ENCODE peak calls at places on chromosomes 12 and 14, in seven cellular contexts. One of them, this sample, is unnamed.

GRCh38 chr12:108468149-108468968 is 46.7 kb upstream of the FICD start:
- DNase-seq in GM23248: peak; percentile 56
- DNase-seq in GM23338: peak; percentile 84
- DNase-seq in hepatocyte: peak; percentile 75
- DNase-seq in neural progenitor cell: peak; percentile 81
- DNase-seq in MM.1S: peak; percentile 67
- DNase-seq in HCT116: no peak
- DNase-seq in this sample: peak; percentile 68

GRCh38 chr14:41349289-41349910 is 257.3 kb upstream of the LRFN5 start:
- DNase-seq in neural progenitor cell: no peak
- DNase-seq in GM23248: no peak
- DNase-seq in hepatocyte: no peak
- DNase-seq in GM23338: no peak
- DNase-seq in HCT116: no peak
- DNase-seq in MM.1S: no peak
- DNase-seq in this sample: no peak

GRCh38 chr12:43148711-43149110 is 403.3 kb downstream of the ADAMTS20 start:
- DNase-seq in MM.1S: no peak
- DNase-seq in GM23248: peak; percentile 22
- DNase-seq in HCT116: no peak
- DNase-seq in neural progenitor cell: no peak
- DNase-seq in hepatocyte: no peak
- DNase-seq in GM23338: no peak
- DNase-seq in this sample: no peak

GRCh38 chr12:21296751-21297406 is 37.8 kb downstream of the SLCO1A2 start:
- DNase-seq in MM.1S: peak; percentile 15
- DNase-seq in GM23248: peak; percentile 49
- DNase-seq in neural progenitor cell: peak; percentile 19
- DNase-seq in GM23338: peak; percentile 43
- DNase-seq in hepatocyte: peak; percentile 18
- DNase-seq in HCT116: no peak
- DNase-seq in this sample: peak; percentile 19

GRCh38 chr12:43847427-43847826 is 11.5 kb downstream of the TMEM117 start:
- DNase-seq in HCT116: no peak
- DNase-seq in GM23248: peak; percentile 75
- DNase-seq in GM23338: no peak
- DNase-seq in MM.1S: no peak
- DNase-seq in hepatocyte: no peak
- DNase-seq in neural progenitor cell: no peak
- DNase-seq in this sample: peak; percentile 89

GRCh38 chr12:87827638-87828264 is 201.4 kb downstream of the C12orf50 start:
- DNase-seq in neural progenitor cell: no peak
- DNase-seq in GM23248: peak; percentile 40
- DNase-seq in hepatocyte: peak; percentile 39
- DNase-seq in GM23338: no peak
- DNase-seq in MM.1S: no peak
- DNase-seq in HCT116: peak; percentile 64
- DNase-seq in this sample: peak; percentile 76

GRCh38 chr12:74317078-74317581 is 220.5 kb upstream of the ATXN7L3B start:
- DNase-seq in neural progenitor cell: peak; percentile 60
- DNase-seq in hepatocyte: peak; percentile 71
- DNase-seq in GM23338: peak; percentile 74
- DNase-seq in MM.1S: peak; percentile 20
- DNase-seq in HCT116: no peak
- DNase-seq in GM23248: no peak
- DNase-seq in this sample: peak; percentile 72

GRCh38 chr12:77163068-77163810 is 97.9 kb upstream of the E2F7 start:
- DNase-seq in neural progenitor cell: no peak
- DNase-seq in hepatocyte: no peak
- DNase-seq in GM23248: peak; percentile 27
- DNase-seq in HCT116: no peak
- DNase-seq in MM.1S: no peak
- DNase-seq in GM23338: no peak
- DNase-seq in this sample: no peak

GRCh38 chr12:108854453-108855283 is 2.7 kb downstream of the SSH1 start:
- DNase-seq in neural progenitor cell: no peak
- DNase-seq in hepatocyte: peak; percentile 43
- DNase-seq in HCT116: peak; percentile 98
- DNase-seq in GM23338: no peak
- DNase-seq in MM.1S: no peak
- DNase-seq in GM23248: peak; percentile 97
- DNase-seq in this sample: peak; percentile 87

GRCh38 chr12:52672321-52672933 is 7.8 kb downstream of the KRT1 start:
- DNase-seq in HCT116: peak; percentile 27
- DNase-seq in neural progenitor cell: no peak
- DNase-seq in hepatocyte: no peak
- DNase-seq in GM23338: no peak
- DNase-seq in MM.1S: no peak
- DNase-seq in GM23248: no peak
- DNase-seq in this sample: peak; percentile 10

GRCh38 chr14:103273145-103273846 is 60.7 kb upstream of the EIF5 start:
- DNase-seq in GM23248: peak; percentile 23
- DNase-seq in GM23338: peak; percentile 57
- DNase-seq in neural progenitor cell: no peak
- DNase-seq in hepatocyte: no peak
- DNase-seq in HCT116: no peak
- DNase-seq in MM.1S: no peak
- DNase-seq in this sample: no peak

GRCh38 chr14:103271189-103271588 is 62.8 kb upstream of the EIF5 start:
- DNase-seq in hepatocyte: no peak
- DNase-seq in HCT116: no peak
- DNase-seq in neural progenitor cell: no peak
- DNase-seq in GM23338: no peak
- DNase-seq in GM23248: no peak
- DNase-seq in MM.1S: no peak
- DNase-seq in this sample: no peak

GRCh38 chr14:103279129-103280025 is 54.7 kb upstream of the EIF5 start:
- DNase-seq in hepatocyte: no peak
- DNase-seq in HCT116: no peak
- DNase-seq in MM.1S: no peak
- DNase-seq in GM23338: peak; percentile 63
- DNase-seq in GM23248: peak; percentile 51
- DNase-seq in neural progenitor cell: peak; percentile 42
- DNase-seq in this sample: no peak

GRCh38 chr14:103275000-103275399 is 59.0 kb upstream of the EIF5 start:
- DNase-seq in GM23248: no peak
- DNase-seq in neural progenitor cell: no peak
- DNase-seq in hepatocyte: no peak
- DNase-seq in GM23338: no peak
- DNase-seq in HCT116: no peak
- DNase-seq in MM.1S: no peak
- DNase-seq in this sample: no peak

GRCh38 chr14:103273847-103274615 is 60.0 kb upstream of the EIF5 start:
- DNase-seq in HCT116: no peak
- DNase-seq in hepatocyte: no peak
- DNase-seq in neural progenitor cell: no peak
- DNase-seq in GM23248: no peak
- DNase-seq in MM.1S: no peak
- DNase-seq in GM23338: peak; percentile 39
- DNase-seq in this sample: no peak
- TF ChIP-seq EZH2 in HCT116: no peak
- TF ChIP-seq EZH2 in hepatocyte: no peak
- TF ChIP-seq EZH2 in neural progenitor cell: no peak
- TF ChIP-seq EZH2 in GM23248: no peak
- TF ChIP-seq EZH2 in MM.1S: no peak
- TF ChIP-seq EZH2 in GM23338: peak; percentile 61
- TF ChIP-seq EZH2 in this sample: no peak

GRCh38 chr14:23061995-23062394 is 4.7 kb upstream of the CDH24 start:
- DNase-seq in GM23248: peak; percentile 89
- DNase-seq in GM23338: no peak
- DNase-seq in neural progenitor cell: no peak
- DNase-seq in hepatocyte: peak; percentile 83
- DNase-seq in HCT116: peak; percentile 60
- DNase-seq in MM.1S: no peak
- DNase-seq in this sample: peak; percentile 96
- TF ChIP-seq EZH2phosphoT487 in GM23248: no peak
- TF ChIP-seq EZH2phosphoT487 in GM23338: no peak
- TF ChIP-seq EZH2phosphoT487 in neural progenitor cell: no peak
- TF ChIP-seq EZH2phosphoT487 in hepatocyte: no peak
- TF ChIP-seq EZH2phosphoT487 in HCT116: no peak
- TF ChIP-seq EZH2phosphoT487 in MM.1S: no peak
- TF ChIP-seq EZH2phosphoT487 in this sample: no peak

DNA sequence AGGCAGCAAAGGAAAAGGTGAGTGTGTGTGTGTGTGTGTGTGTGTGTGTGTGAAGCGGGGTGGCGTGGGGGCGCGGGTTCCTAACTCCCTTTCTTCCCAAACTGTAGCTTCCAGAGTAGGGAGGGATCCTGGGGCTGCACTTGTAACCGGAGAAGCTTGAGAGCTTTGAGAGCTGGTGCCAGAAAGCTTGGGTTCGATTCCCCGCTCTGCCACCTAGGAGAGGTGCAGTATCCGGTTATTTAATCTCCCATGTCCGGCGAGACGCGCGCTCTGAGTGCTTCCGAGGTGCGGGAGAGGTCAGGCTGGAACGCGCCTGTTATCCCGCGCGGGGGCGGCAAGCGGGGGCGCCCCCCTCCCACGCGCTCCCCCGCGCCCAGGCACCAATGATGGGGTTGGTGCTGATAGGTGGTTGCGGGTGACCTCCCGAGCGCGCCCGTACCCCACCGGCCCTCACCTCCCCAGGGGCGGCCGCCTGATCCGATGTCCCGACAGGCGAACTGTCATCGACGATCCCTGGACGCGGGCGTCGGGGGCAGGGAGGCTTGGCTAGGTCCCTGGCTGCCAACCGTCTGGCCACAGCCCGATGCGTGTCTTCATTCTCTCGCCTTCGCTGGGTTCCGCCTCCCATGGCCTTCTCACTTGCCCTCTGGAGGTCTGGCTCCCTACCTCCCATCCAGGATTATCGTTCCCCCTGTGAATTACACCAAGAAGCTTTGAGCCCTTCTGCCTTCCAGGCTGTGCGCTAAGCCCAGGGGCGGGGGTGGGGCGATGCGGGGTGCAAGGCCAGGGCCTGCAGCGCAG is 7.4 kb upstream of the RACGAP1 start:
- DNase-seq in GM23338: peak; percentile 74
- DNase-seq in HCT116: no peak
- DNase-seq in neural progenitor cell: peak; percentile 68
- DNase-seq in hepatocyte: no peak
- DNase-seq in MM.1S: no peak
- DNase-seq in GM23248: peak; percentile 44
- DNase-seq in this sample: no peak
- TF ChIP-seq EZH2 in GM23338: no peak
- TF ChIP-seq EZH2 in HCT116: no peak
- TF ChIP-seq EZH2 in neural progenitor cell: no peak
- TF ChIP-seq EZH2 in hepatocyte: no peak
- TF ChIP-seq EZH2 in MM.1S: no peak
- TF ChIP-seq EZH2 in GM23248: no peak
- TF ChIP-seq EZH2 in this sample: no peak

GRCh38 chr14:90626550-90626949 is 189.7 kb downstream of the TTC7B start:
- DNase-seq in hepatocyte: no peak
- DNase-seq in GM23248: no peak
- DNase-seq in HCT116: no peak
- DNase-seq in GM23338: no peak
- DNase-seq in neural progenitor cell: no peak
- DNase-seq in MM.1S: no peak
- DNase-seq in this sample: no peak

GRCh38 chr14:90624228-90624627 is 192.0 kb downstream of the TTC7B start:
- DNase-seq in HCT116: peak; percentile 42
- DNase-seq in GM23338: no peak
- DNase-seq in neural progenitor cell: no peak
- DNase-seq in hepatocyte: no peak
- DNase-seq in MM.1S: no peak
- DNase-seq in GM23248: peak; percentile 58
- DNase-seq in this sample: peak; percentile 82

GRCh38 chr14:90624732-90625444 is 191.3 kb downstream of the TTC7B start:
- DNase-seq in GM23338: peak; percentile 60
- DNase-seq in hepatocyte: peak; percentile 36
- DNase-seq in GM23248: no peak
- DNase-seq in MM.1S: no peak
- DNase-seq in HCT116: no peak
- DNase-seq in neural progenitor cell: peak; percentile 68
- DNase-seq in this sample: no peak

GRCh38 chr14:90627478-90627877 is 188.8 kb downstream of the TTC7B start:
- DNase-seq in MM.1S: no peak
- DNase-seq in GM23338: no peak
- DNase-seq in neural progenitor cell: no peak
- DNase-seq in HCT116: no peak
- DNase-seq in GM23248: no peak
- DNase-seq in hepatocyte: no peak
- DNase-seq in this sample: no peak

GRCh38 chr14:90625445-90625844 is 190.8 kb downstream of the TTC7B start:
- DNase-seq in GM23248: no peak
- DNase-seq in hepatocyte: no peak
- DNase-seq in HCT116: no peak
- DNase-seq in MM.1S: no peak
- DNase-seq in neural progenitor cell: no peak
- DNase-seq in GM23338: no peak
- DNase-seq in this sample: no peak
- TF ChIP-seq EZH2phosphoT487 in GM23248: no peak
- TF ChIP-seq EZH2phosphoT487 in hepatocyte: no peak
- TF ChIP-seq EZH2phosphoT487 in HCT116: no peak
- TF ChIP-seq EZH2phosphoT487 in MM.1S: no peak
- TF ChIP-seq EZH2phosphoT487 in neural progenitor cell: no peak
- TF ChIP-seq EZH2phosphoT487 in GM23338: no peak
- TF ChIP-seq EZH2phosphoT487 in this sample: no peak

DNA sequence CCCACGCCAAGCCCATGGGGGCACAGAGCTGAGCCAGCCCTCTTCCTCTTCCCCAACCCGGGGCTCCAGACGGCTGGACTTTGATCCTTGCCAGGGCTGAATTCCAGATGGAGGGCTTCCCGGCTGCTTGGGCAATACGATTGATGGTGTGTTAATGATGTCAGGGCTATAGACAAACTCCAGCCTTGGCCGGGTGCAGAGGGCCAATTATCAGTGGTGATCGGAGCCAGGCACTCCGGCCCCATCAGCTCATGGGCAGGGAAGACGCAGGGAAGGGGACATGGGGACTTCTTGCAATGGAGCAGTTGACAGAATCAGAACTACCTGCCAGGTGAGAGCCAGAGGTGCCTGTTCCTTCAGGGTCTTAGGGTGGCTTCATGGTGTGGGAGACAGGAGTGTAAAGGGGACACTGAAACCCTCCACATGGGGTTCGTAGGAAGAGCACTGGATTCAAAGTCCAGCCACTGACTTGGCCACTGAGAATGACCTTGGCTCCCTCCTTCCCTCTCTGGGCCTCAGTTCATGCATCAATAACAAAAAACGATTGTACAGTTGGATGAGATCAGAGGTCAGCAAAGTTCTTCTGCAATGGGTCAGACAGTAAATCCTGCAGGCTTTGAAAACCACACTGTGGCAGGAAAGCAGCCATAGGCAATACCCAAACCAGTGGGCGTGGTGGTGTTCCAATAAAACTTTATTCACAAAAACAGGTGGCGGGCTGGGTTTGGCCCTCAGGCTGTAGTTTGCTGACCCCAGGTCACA is 333.7 kb downstream of the MED13L start:
- DNase-seq in MM.1S: no peak
- DNase-seq in neural progenitor cell: no peak
- DNase-seq in HCT116: no peak
- DNase-seq in hepatocyte: no peak
- DNase-seq in GM23338: no peak
- DNase-seq in GM23248: no peak
- DNase-seq in this sample: no peak
- TF ChIP-seq EZH2 in MM.1S: no peak
- TF ChIP-seq EZH2 in neural progenitor cell: no peak
- TF ChIP-seq EZH2 in HCT116: no peak
- TF ChIP-seq EZH2 in hepatocyte: no peak
- TF ChIP-seq EZH2 in GM23338: no peak
- TF ChIP-seq EZH2 in GM23248: no peak
- TF ChIP-seq EZH2 in this sample: no peak

This sample was measured in PC-3.